ENCODE peak calls at places on chromosomes 5 and 9, in ten cellular contexts. H, S, D, F, Z, V, T, G, P and N are unnamed samples.

GRCh38 chr5:173303878-173304590 is 24.2 kb downstream of the STC2 start:
- DNase-seq in S (no peak), G (no peak), H (no peak), P (no peak), V (no peak), Z (no peak), T (no peak), D (no peak), F (no peak), N (no peak)

GRCh38 chr5:78706825-78707224 is 58.3 kb upstream of the LHFPL2 start:
- DNase-seq in D (no peak), V (no peak), H (peak), P (no peak), G (no peak), S (no peak), Z (no peak), T (no peak), F (no peak), N (no peak)

GRCh38 chr5:158313739-158314464 is 455.0 kb upstream of the CLINT1 start:
- DNase-seq in T (no peak), H (no peak), V (no peak), Z (no peak), D (no peak), G (no peak), S (no peak), F (no peak), P (no peak), N (no peak)

GRCh38 chr5:133627180-133627579 is 14.8 kb upstream of the FSTL4 start:
- DNase-seq in D (no peak), G (no peak), Z (no peak), P (no peak), T (no peak), V (no peak), H (no peak), F (no peak), S (no peak), N (no peak)

GRCh38 chr9:91889161-91889560 is 60.9 kb downstream of the ROR2 start:
- DNase-seq in Z (no peak), F (no peak), S (no peak), H (no peak), D (no peak), G (no peak), P (no peak), T (no peak), V (no peak), N (no peak)

GRCh38 chr9:110027624-110028023 is 180.3 kb downstream of the C9orf152 start:
- DNase-seq in P (no peak), F (no peak), S (peak), D (no peak), G (peak), T (no peak), H (peak), V (peak), Z (no peak), N (no peak)

GRCh38 chr9:16615451-16615850 is 255.0 kb downstream of the BNC2 start:
- DNase-seq in P (no peak), S (no peak), G (no peak), H (no peak), V (no peak), T (no peak), F (no peak), Z (no peak), D (no peak), N (no peak)

GRCh38 chr5:96911139-96911538 is 24.7 kb upstream of the LNPEP start:
- DNase-seq in T (no peak), H (no peak), S (no peak), D (no peak), V (no peak), F (no peak), Z (no peak), G (no peak), P (no peak), N (no peak)

GRCh38 chr5:168153263-168153930 is 138.0 kb upstream of the WWC1 start:
- DNase-seq in V (no peak), T (no peak), G (no peak), Z (no peak), P (no peak), H (no peak), S (no peak), F (no peak), D (no peak), N (no peak)

GRCh38 chr5:143456952-143457547 is 53.6 kb upstream of the NR3C1 start:
- DNase-seq in Z (no peak), D (no peak), P (no peak), H (peak), G (no peak), S (no peak), T (no peak), V (peak), F (no peak), N (no peak)

GRCh38 chr9:92934321-92934720 is 13.0 kb upstream of the FGD3 start:
- DNase-seq in V (no peak), D (no peak), Z (no peak), F (no peak), T (no peak), G (no peak), H (no peak), S (no peak), P (no peak), N (no peak)

GRCh38 chr9:89455356-89455824 is 42.5 kb downstream of the SEMA4D start:
- DNase-seq in S (no peak), F (no peak), Z (no peak), T (peak), P (no peak), D (peak), G (no peak), V (no peak), H (no peak), N (no peak)

GRCh38 chr5:133848306-133848924 is 120.0 kb downstream of the C5orf15 start:
- DNase-seq in V (no peak), G (no peak), D (no peak), H (no peak), T (no peak), F (peak), S (no peak), P (no peak), Z (peak), N (peak)

GRCh38 chr5:10297646-10298204 is 10.0 kb downstream of the CMBL start:
- DNase-seq in D (no peak), V (no peak), G (no peak), H (no peak), Z (no peak), F (no peak), T (no peak), P (no peak), S (no peak), N (no peak)

GRCh38 chr9:130053504-130054427 is at the start of gene GPR107:
- DNase-seq in P (peak), G (peak), F (peak), T (peak), V (peak), Z (peak), H (peak), D (peak), S (peak), N (peak)

GRCh38 chr5:154977409-154977808 is 36.1 kb upstream of the KIF4B start:
- DNase-seq in D (no peak), V (no peak), F (no peak), G (no peak), Z (no peak), H (no peak), T (no peak), S (no peak), P (no peak), N (no peak)

GRCh38 chr5:72093824-72094223 is 13.5 kb upstream of the MAP1B start:
- DNase-seq in D (no peak), V (no peak), F (no peak), S (no peak), P (no peak), G (no peak), H (no peak), T (no peak), Z (no peak), N (no peak)

GRCh38 chr9:21983509-21983908 is 10.7 kb downstream of the CDKN2A start:
- DNase-seq in F (no peak), G (no peak), H (no peak), Z (no peak), S (no peak), P (no peak), T (no peak), V (no peak), D (no peak), N (no peak)

GRCh38 chr5:172534229-172535169 is 80.2 kb upstream of the SH3PXD2B start:
- DNase-seq in D (no peak), V (peak), H (no peak), F (peak), S (no peak), Z (no peak), P (no peak), G (no peak), T (no peak), N (no peak)

GRCh38 chr9:93223241-93224180 is 39.6 kb downstream of the WNK2 start:
- DNase-seq in S (no peak), H (no peak), D (no peak), F (no peak), G (no peak), Z (no peak), T (no peak), V (peak), P (no peak), N (no peak)